ENCODE peak calls at places on chromosome 19, in five cellular contexts. C is fibroblast of pulmonary artery, D is PC-3, X is AG10803, I is lung. B is an unnamed sample.

GRCh38 chr19:6100284-6100915 is 9.9 kb downstream of the RFX2 start:
- DNase-seq in C (no peak), X (no peak), I (no peak), D (no peak), B (no peak)

GRCh38 chr19:342801-343421 is 1.7 kb downstream of the MIER2 start:
- DNase-seq in D (peak; percentile 82), C (peak; percentile 90), X (peak; percentile 80), I (peak; percentile 52), B (no peak)

GRCh38 chr19:3135961-3136683 is at the start of gene GNA15:
- DNase-seq in X (no peak), D (no peak), C (no peak), I (peak; percentile 64), B (no peak)

GRCh38 chr19:47507031-47507430 is 7.8 kb downstream of the NAPA start:
- DNase-seq in D (no peak), I (no peak), X (no peak), C (no peak), B (no peak)

GRCh38 chr19:41945135-41945766 is 13.9 kb downstream of the RABAC1 start:
- DNase-seq in X (no peak), I (no peak), C (no peak), D (no peak), B (no peak)

GRCh38 chr19:11499890-11500420 is 5.7 kb downstream of the ZNF653 start:
- DNase-seq in I (no peak), D (no peak), X (no peak), C (no peak), B (no peak)

GRCh38 chr19:38729653-38730469 is 14.4 kb downstream of the CAPN12 start:
- DNase-seq in C (peak; percentile 57), X (peak; percentile 49), D (peak; percentile 53), I (peak; percentile 74), B (peak; percentile 87)

GRCh38 chr19:7874080-7874856 is at the start of gene PRR36:
- DNase-seq in I (peak; percentile 63), D (peak; percentile 80), C (no peak), X (no peak), B (peak; percentile 69)

GRCh38 chr19:48354332-48354992 is 9.3 kb downstream of the TMEM143 start:
- DNase-seq in C (no peak), D (peak; percentile 68), I (no peak), X (no peak), B (peak; percentile 95)

GRCh38 chr19:632228-633067 is 889 bp downstream of the POLRMT start:
- DNase-seq in C (peak; percentile 56), X (peak; percentile 34), I (no peak), D (peak; percentile 40), B (peak; percentile 79)

GRCh38 chr19:33499671-33500506 is 21.7 kb downstream of the PEPD start:
- DNase-seq in X (no peak), D (no peak), I (no peak), C (no peak), B (no peak)

GRCh38 chr19:30669329-30670010 is 297.3 kb downstream of the ZNF536 start:
- DNase-seq in D (peak; percentile 39), X (peak; percentile 44), I (no peak), C (peak; percentile 41), B (no peak)

GRCh38 chr19:18156841-18157464 is 4.0 kb downstream of the PIK3R2 start:
- DNase-seq in I (peak; percentile 88), D (peak; percentile 40), X (peak; percentile 65), C (peak; percentile 95), B (no peak)

GRCh38 chr19:36417752-36418286 is 625 bp downstream of the ZFP82 start:
- DNase-seq in D (no peak), C (no peak), X (no peak), I (no peak), B (no peak)

GRCh38 chr19:18274303-18274775 is at the start of gene IQCN:
- DNase-seq in I (no peak), X (no peak), C (peak; percentile 36), D (no peak), B (peak; percentile 47)

GRCh38 chr19:28345811-28346210 is 867.1 kb downstream of the UQCRFS1 start:
- DNase-seq in C (no peak), X (peak; percentile 35), D (no peak), I (no peak), B (no peak)

GRCh38 chr19:50264483-50265186 is 61.2 kb downstream of the MYH14 start:
- DNase-seq in C (no peak), D (no peak), I (no peak), X (no peak), B (no peak)

GRCh38 chr19:6239401-6239844 is 40.4 kb downstream of the MLLT1 start:
- DNase-seq in I (no peak), X (peak; percentile 52), D (peak; percentile 61), C (peak; percentile 59), B (no peak)

GRCh38 chr19:10352764-10353671 is 13.6 kb upstream of the ICAM3 start:
- DNase-seq in I (no peak), X (no peak), D (no peak), C (no peak), B (peak; percentile 61)

GRCh38 chr19:40294560-40294959 is 9.4 kb upstream of the AKT2 start:
- DNase-seq in I (no peak), C (no peak), D (no peak), X (no peak), B (no peak)

GRCh38 chr19:43639507-43640423 is at the start of gene CADM4:
- DNase-seq in I (no peak), C (no peak), D (no peak), X (no peak), B (peak; percentile 56)

GRCh38 chr19:4369109-4369887 is 25.9 kb downstream of the MPND start:
- DNase-seq in I (peak; percentile 72), C (no peak), X (peak; percentile 31), D (no peak), B (no peak)

GRCh38 chr19:708154-709141 is at the start of gene PALM:
- DNase-seq in D (peak; percentile 15), I (no peak), X (no peak), C (no peak), B (no peak)

GRCh38 chr19:4369888-4370260 is 26.5 kb downstream of the MPND start:
- DNase-seq in X (peak; percentile 65), D (no peak), I (no peak), C (no peak), B (peak; percentile 40)

GRCh38 chr19:18373407-18373891 is 12.5 kb upstream of the GDF15 start:
- DNase-seq in X (no peak), C (no peak), D (no peak), I (no peak), B (no peak)

GRCh38 chr19:18254546-18255500 is 19.4 kb downstream of the IQCN start:
- DNase-seq in D (peak; percentile 31), X (no peak), I (no peak), C (no peak), B (no peak)

GRCh38 chr19:3359850-3360493 is 6.4 kb upstream of the NFIC start:
- DNase-seq in X (no peak), I (no peak), C (no peak), D (no peak), B (no peak)

GRCh38 chr19:48806818-48807589 is 3.8 kb downstream of the BCAT2 start:
- DNase-seq in C (peak; percentile 63), D (peak; percentile 37), X (peak; percentile 37), I (no peak), B (peak; percentile 83)

GRCh38 chr19:55406869-55407624 is 541 bp downstream of the UBE2S start:
- DNase-seq in D (no peak), X (peak; percentile 34), C (peak; percentile 41), I (peak; percentile 37), B (peak; percentile 36)

GRCh38 chr19:6074709-6075403 is 35.4 kb downstream of the RFX2 start:
- DNase-seq in I (no peak), D (no peak), C (no peak), X (no peak), B (no peak)

GRCh38 chr19:43525836-43526771 is 897 bp downstream of the ETHE1 start:
- DNase-seq in C (no peak), X (no peak), I (no peak), D (peak; percentile 18), B (peak; percentile 54)

GRCh38 chr19:39407394-39407643 is 672 bp downstream of the ZFP36 start:
- DNase-seq in D (no peak), C (no peak), X (peak; percentile 43), I (peak; percentile 56), B (no peak)

GRCh38 chr19:48445256-48445605 is 552 bp upstream of the GRWD1 start:
- DNase-seq in D (peak; percentile 61), I (no peak), X (peak; percentile 94), C (peak; percentile 94), B (peak; percentile 72)

GRCh38 chr19:3530389-3530788 is 8.6 kb upstream of the TEKTIP1 start:
- DNase-seq in C (no peak), X (no peak), D (no peak), I (no peak), B (no peak)

GRCh38 chr19:36420961-36421748 is 2.7 kb upstream of the ZFP82 start:
- DNase-seq in X (peak; percentile 40), D (no peak), C (peak; percentile 42), I (no peak), B (no peak)

GRCh38 chr19:6069268-6069771 is 41.0 kb downstream of the RFX2 start:
- DNase-seq in C (no peak), I (no peak), D (no peak), X (no peak), B (no peak)

GRCh38 chr19:18440421-18440877 is 2.5 kb upstream of the ISYNA1 start:
- DNase-seq in X (no peak), I (no peak), D (peak; percentile 41), C (no peak), B (no peak)

GRCh38 chr19:5932593-5933262 is 18.7 kb downstream of the CAPS start:
- DNase-seq in I (no peak), X (no peak), D (no peak), C (no peak), B (no peak)

GRCh38 chr19:1945899-1946298 is 4.9 kb downstream of the CSNK1G2 start:
- DNase-seq in D (peak; percentile 61), C (peak; percentile 25), I (peak; percentile 36), X (peak; percentile 33), B (peak; percentile 62)
- TF ChIP-seq CTCF in D (peak; percentile 53), C (peak; percentile 49), I (peak; percentile 11), X (peak; percentile 59), B (peak; percentile 58)

GRCh38 chr19:16135410-16136127 is 7.9 kb upstream of the HSH2D start:
- DNase-seq in D (no peak), X (no peak), I (no peak), C (no peak), B (no peak)
- TF ChIP-seq CTCF in D (peak; percentile 15), X (no peak), I (no peak), C (no peak), B (no peak)

GRCh38 chr19:13228561-13228960 is 78.3 kb downstream of the IER2 start:
- DNase-seq in C (no peak), D (peak; percentile 61), X (no peak), I (no peak), B (no peak)
- TF ChIP-seq CTCF in C (no peak), D (peak; percentile 43), X (peak; percentile 4), I (no peak), B (no peak)

GRCh38 chr19:45848922-45849321 is 14.0 kb downstream of the SYMPK start:
- DNase-seq in I (no peak), X (no peak), D (peak; percentile 11), C (peak; percentile 9), B (peak; percentile 20)
- TF ChIP-seq CTCF in I (no peak), X (peak; percentile 33), D (peak; percentile 38), C (peak; percentile 39), B (peak; percentile 53)

B was measured in Caco-2.